ENCODE peak calls at places on chromosomes 5 and 9, in five cellular contexts. J is GM12891, T is GM23338, P is breast epithelium, O is K562. Z is an unnamed sample.

GRCh38 chr9:20297646-20298084 is 324.6 kb downstream of the MLLT3 start:
- DNase-seq in J (no peak), T (no peak), P (no peak), O (no peak), Z (no peak)

GRCh38 chr9:90142580-90142979 is 500.0 kb downstream of the DIRAS2 start:
- DNase-seq in J (no peak), T (peak), P (no peak), O (peak), Z (no peak)

GRCh38 chr9:89815903-89816573 is 211.2 kb downstream of the GADD45G start:
- DNase-seq in J (peak), T (no peak), P (no peak), O (no peak), Z (peak)

GRCh38 chr9:26746357-26747072 is 146.1 kb downstream of the CAAP1 start:
- DNase-seq in J (no peak), T (peak), P (no peak), O (no peak), Z (peak)

GRCh38 chr9:34662544-34663295 is at the start of gene CCL27:
- DNase-seq in J (no peak), T (no peak), P (no peak), O (no peak), Z (no peak)

GRCh38 chr5:14720236-14720923 is 55.9 kb downstream of the OTULIN start:
- DNase-seq in J (no peak), T (no peak), P (no peak), O (no peak), Z (no peak)

GRCh38 chr9:37445832-37446231 is 19.4 kb downstream of the ZBTB5 start:
- DNase-seq in J (no peak), T (no peak), P (no peak), O (no peak), Z (no peak)

GRCh38 chr9:119801311-119801710 is 432.1 kb upstream of the BRINP1 start:
- DNase-seq in J (no peak), T (no peak), P (no peak), O (no peak), Z (no peak)

GRCh38 chr5:14173419-14174234 is 30.5 kb downstream of the TRIO start:
- DNase-seq in J (no peak), T (no peak), P (no peak), O (no peak), Z (no peak)

GRCh38 chr5:2780421-2781171 is 29.1 kb upstream of the IRX2 start:
- DNase-seq in J (no peak), T (peak), P (peak), O (no peak), Z (peak)

GRCh38 chr5:56278267-56278826 is 45.2 kb upstream of the ANKRD55 start:
- DNase-seq in J (no peak), T (peak), P (no peak), O (no peak), Z (no peak)

GRCh38 chr9:107158321-107158720 is 124.8 kb upstream of the RAD23B start:
- DNase-seq in J (no peak), T (peak), P (no peak), O (no peak), Z (no peak)

GRCh38 chr5:55364537-55365055 is 56.8 kb downstream of the MTREX start:
- DNase-seq in J (no peak), T (no peak), P (no peak), O (no peak), Z (no peak)

GRCh38 chr9:16321461-16322119 is 548.9 kb downstream of the BNC2 start:
- DNase-seq in J (no peak), T (no peak), P (no peak), O (no peak), Z (peak)

GRCh38 chr5:652773-653350 is 40.3 kb downstream of the TPPP start:
- DNase-seq in J (no peak), T (no peak), P (no peak), O (no peak), Z (no peak)

GRCh38 chr5:83475540-83476469 is 4.3 kb downstream of the VCAN start:
- DNase-seq in J (no peak), T (peak), P (no peak), O (no peak), Z (no peak)

GRCh38 chr5:83473344-83474169 is 2.0 kb downstream of the VCAN start:
- DNase-seq in J (peak), T (peak), P (peak), O (peak), Z (peak)

GRCh38 chr5:83474986-83475385 is 3.4 kb downstream of the VCAN start:
- DNase-seq in J (no peak), T (peak), P (no peak), O (no peak), Z (no peak)

GRCh38 chr5:83472508-83473343 is 1.2 kb downstream of the VCAN start:
- DNase-seq in J (peak), T (peak), P (peak), O (peak), Z (peak)

GRCh38 chr5:83474170-83474796 is 2.7 kb downstream of the VCAN start:
- DNase-seq in J (peak), T (peak), P (peak), O (peak), Z (peak)
- TF ChIP-seq POLR2AphosphoS5 in J (no peak), T (peak), P (no peak), O (no peak), Z (peak)

GRCh38 chr9:84140535-84141101 is 160.0 kb downstream of the RMI1 start:
- DNase-seq in J (no peak), T (peak), P (no peak), O (no peak), Z (no peak)

GRCh38 chr9:84138543-84138942 is 157.9 kb downstream of the RMI1 start:
- DNase-seq in J (no peak), T (no peak), P (no peak), O (no peak), Z (no peak)

GRCh38 chr9:84137968-84138367 is 157.4 kb downstream of the RMI1 start:
- DNase-seq in J (no peak), T (no peak), P (no peak), O (no peak), Z (no peak)

GRCh38 chr9:84141762-84142370 is 161.3 kb downstream of the RMI1 start:
- DNase-seq in J (no peak), T (no peak), P (no peak), O (no peak), Z (no peak)

DNA sequence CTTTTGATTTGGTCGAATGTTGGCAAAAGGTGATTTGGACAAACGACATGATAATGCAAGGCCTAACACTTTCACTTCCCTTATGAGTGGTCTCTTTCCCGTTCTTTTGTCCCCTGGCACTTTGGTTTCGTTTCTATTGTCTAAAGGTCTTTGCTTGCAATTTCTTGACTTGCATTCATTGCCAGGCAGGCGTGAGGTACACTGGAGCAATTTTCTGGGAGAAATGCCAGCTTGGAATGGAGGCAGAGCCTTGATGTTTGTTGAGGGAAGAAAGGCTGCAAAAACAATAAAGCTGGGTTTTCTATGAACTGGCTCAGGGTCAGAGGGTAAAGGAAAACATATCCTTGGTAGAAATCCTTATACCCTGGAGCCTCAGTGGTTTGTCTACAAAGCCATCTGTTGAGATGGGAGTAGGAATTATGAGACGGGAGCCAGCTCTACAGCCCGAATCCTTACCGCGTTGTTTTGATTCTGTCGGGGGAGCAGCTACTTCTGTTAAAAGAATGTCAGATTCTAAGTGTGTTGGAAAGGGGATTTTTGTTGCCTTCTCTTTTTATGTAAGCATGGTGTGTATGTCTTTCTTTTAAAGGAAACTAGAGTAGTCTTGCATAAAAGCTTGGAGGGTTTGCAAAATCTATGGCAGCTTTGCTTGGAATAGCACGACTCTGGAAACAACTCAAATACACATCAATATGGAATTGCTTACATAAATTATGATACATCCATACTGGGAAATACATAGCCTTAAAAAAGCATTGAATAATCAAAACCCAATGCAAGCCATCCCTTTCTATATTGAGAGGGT is 158.9 kb downstream of the RMI1 start:
- DNase-seq in J (no peak), T (no peak), P (peak), O (no peak), Z (peak)
- TF ChIP-seq POLR2AphosphoS5 in J (no peak), T (no peak), P (no peak), O (no peak), Z (no peak)

DNA sequence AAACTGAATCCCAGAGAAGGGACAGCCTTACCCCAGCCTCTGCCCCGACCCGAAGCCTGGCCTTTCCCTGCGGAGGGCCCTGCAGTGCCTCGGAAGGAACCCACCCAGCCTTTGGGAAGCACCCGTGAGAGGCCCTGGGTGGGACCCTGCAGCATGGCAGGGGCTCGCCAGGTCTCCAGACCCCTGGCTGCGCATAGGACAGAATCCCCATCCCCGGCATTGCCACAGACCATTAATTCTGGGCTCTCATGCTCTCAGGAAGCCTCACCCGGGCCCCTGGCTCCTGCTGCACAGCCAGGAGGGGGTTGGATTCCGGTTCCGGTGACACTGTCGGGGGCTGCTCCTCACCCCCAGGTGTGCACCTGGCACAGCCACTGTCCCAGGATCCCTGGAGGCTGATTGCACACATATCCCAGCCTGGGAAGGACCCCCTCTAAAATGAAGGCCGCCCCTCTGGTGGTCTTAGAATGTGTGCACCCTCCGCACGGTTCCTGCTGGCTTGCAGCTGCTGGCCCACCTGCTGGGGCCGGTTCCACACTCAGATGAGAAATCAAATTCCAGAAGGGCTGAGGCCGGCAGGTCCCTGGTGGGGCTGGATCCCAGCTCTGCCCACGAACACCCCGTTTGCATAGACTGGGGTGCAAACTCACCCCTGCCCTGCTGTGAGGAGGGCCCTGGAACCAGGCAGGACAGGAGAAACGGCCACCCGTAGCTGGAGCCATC is 4.7 kb downstream of the EGFL7 start:
- DNase-seq in J (no peak), T (no peak), P (no peak), O (no peak), Z (no peak)
- TF ChIP-seq POLR2AphosphoS5 in J (no peak), T (no peak), P (no peak), O (no peak), Z (no peak)

DNA sequence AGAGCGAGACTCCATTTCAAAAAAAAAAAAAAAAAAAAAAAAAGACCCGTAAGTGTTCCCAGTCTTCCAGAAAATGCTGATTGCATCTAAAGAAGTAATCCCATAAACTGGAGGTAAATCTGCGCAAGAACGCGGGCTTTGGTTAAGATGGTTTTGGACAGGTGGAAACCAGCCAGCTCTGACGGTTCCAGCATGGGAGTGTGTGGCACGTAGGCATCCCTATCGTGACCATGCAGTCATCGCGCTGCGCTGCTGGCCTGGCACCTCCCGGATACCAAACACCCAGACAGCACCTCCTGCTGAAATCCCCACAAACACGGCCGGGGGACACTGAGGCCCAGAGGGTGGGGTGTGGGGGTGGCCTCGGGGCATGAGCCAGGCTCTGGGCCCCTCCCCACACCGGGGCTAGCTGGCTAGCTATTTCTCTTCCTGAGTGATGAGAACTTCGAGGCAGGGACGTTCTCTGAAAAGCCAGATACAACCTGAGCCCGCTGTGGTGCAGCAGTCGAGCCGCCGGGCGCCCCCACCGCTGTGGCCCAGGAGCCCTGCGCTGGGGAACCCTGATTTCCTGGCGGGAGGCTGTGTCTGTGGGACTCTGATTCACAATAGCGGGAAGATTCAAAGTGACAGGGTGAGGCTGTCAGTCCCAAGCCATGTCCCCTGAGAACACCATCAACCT is 32.2 kb upstream of the NOTCH1 start:
- DNase-seq in J (no peak), T (no peak), P (no peak), O (no peak), Z (no peak)
- TF ChIP-seq POLR2AphosphoS5 in J (no peak), T (no peak), P (no peak), O (no peak), Z (no peak)

GRCh38 chr5:74673011-74673790 is 11.8 kb upstream of the HEXB start:
- DNase-seq in J (no peak), T (peak), P (no peak), O (no peak), Z (no peak)
- TF ChIP-seq POLR2AphosphoS5 in J (no peak), T (no peak), P (no peak), O (no peak), Z (no peak)

GRCh38 chr5:180795771-180796313 is 6.8 kb downstream of the MGAT1 start:
- DNase-seq in J (no peak), T (no peak), P (no peak), O (no peak), Z (no peak)
- TF ChIP-seq POLR2AphosphoS5 in J (no peak), T (no peak), P (no peak), O (no peak), Z (no peak)

GRCh38 chr5:65812648-65813047 is 90.6 kb downstream of the NLN start:
- DNase-seq in J (no peak), T (no peak), P (no peak), O (no peak), Z (no peak)
- TF ChIP-seq POLR2AphosphoS5 in J (no peak), T (no peak), P (no peak), O (no peak), Z (no peak)

DNA sequence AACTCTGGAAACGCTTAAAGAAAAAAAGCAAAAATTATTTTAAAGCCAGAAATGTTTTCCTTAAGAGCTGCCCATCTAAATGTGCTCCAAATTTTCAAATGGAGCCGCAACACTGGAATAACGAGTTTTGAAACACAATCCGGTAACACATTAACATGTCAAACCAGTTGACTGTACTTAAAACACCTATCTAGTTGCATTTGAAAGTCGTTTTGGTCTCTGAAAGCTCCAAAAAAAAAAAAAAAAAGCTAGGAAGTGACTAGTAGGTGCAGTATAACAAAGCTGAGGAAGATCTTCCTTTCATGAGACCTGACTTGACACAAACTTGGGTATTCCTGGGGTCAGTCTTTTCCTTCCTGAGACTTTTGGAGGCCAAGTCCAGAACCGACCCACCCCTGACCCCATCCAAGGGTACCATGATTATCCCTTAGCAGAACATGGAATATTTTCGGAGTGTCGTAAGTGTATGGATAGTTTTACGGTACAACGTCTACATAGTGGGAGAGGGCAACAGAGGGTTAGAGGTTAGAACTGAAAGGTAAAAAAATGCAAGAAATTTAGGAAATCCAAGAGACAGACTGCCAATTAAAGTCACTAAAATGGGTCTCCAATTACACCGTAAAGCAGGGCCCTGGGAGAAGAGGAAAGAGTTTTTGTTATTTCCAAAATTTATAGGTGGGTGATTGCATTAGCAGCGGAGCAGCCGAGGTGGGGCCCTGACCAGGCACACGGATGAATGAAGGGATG is 812 bp downstream of the CETN3 start:
- DNase-seq in J (no peak), T (peak), P (no peak), O (peak), Z (no peak)
- TF ChIP-seq POLR2AphosphoS5 in J (no peak), T (no peak), P (no peak), O (peak), Z (no peak)

Z was measured in upper lobe of left lung.